ENCODE peak calls at places on chromosome 10, in four cellular contexts. One of them, this sample, is unnamed.

GRCh38 chr10:130455111-130455695 is 319.0 kb downstream of the GLRX3 start:
- DNase-seq in lower lobe of right lung: no peak
- DNase-seq in transverse colon: no peak
- DNase-seq in right atrium auricular region: peak; percentile 18
- DNase-seq in this sample: no peak

GRCh38 chr10:101287183-101287830 is 58.0 kb upstream of the LBX1 start:
- DNase-seq in lower lobe of right lung: no peak
- DNase-seq in transverse colon: no peak
- DNase-seq in right atrium auricular region: no peak
- DNase-seq in this sample: no peak

GRCh38 chr10:3045471-3046209 is 21.7 kb upstream of the PFKP start:
- DNase-seq in lower lobe of right lung: peak; percentile 78
- DNase-seq in transverse colon: peak; percentile 37
- DNase-seq in right atrium auricular region: no peak
- DNase-seq in this sample: no peak

GRCh38 chr10:18594574-18595156 is 56.7 kb downstream of the NSUN6 start:
- DNase-seq in lower lobe of right lung: no peak
- DNase-seq in transverse colon: peak; percentile 11
- DNase-seq in right atrium auricular region: no peak
- DNase-seq in this sample: no peak

GRCh38 chr10:79298403-79299244 is 48.6 kb upstream of the PPIF start:
- DNase-seq in lower lobe of right lung: no peak
- DNase-seq in transverse colon: peak; percentile 70
- DNase-seq in right atrium auricular region: peak; percentile 82
- DNase-seq in this sample: no peak

GRCh38 chr10:110456046-110456445 is 41.7 kb upstream of the DUSP5 start:
- DNase-seq in lower lobe of right lung: no peak
- DNase-seq in transverse colon: peak; percentile 32
- DNase-seq in right atrium auricular region: no peak
- DNase-seq in this sample: no peak

GRCh38 chr10:47058303-47058702 is 147.1 kb downstream of the PTPN20 start:
- DNase-seq in lower lobe of right lung: no peak
- DNase-seq in transverse colon: no peak
- DNase-seq in right atrium auricular region: no peak
- DNase-seq in this sample: no peak

GRCh38 chr10:28284126-28284525 is 18.7 kb downstream of the MPP7 start:
- DNase-seq in lower lobe of right lung: no peak
- DNase-seq in transverse colon: no peak
- DNase-seq in right atrium auricular region: no peak
- DNase-seq in this sample: no peak

GRCh38 chr10:111384556-111384955 is 307.7 kb downstream of the ADRA2A start:
- DNase-seq in lower lobe of right lung: no peak
- DNase-seq in transverse colon: no peak
- DNase-seq in right atrium auricular region: no peak
- DNase-seq in this sample: no peak

GRCh38 chr10:101080933-101081546 is 19.3 kb downstream of the KAZALD1 start:
- DNase-seq in lower lobe of right lung: no peak
- DNase-seq in transverse colon: no peak
- DNase-seq in right atrium auricular region: no peak
- DNase-seq in this sample: no peak

GRCh38 chr10:79886345-79886744 is 59.8 kb downstream of the NUTM2E start:
- DNase-seq in lower lobe of right lung: no peak
- DNase-seq in transverse colon: no peak
- DNase-seq in right atrium auricular region: no peak
- DNase-seq in this sample: no peak

GRCh38 chr10:13660545-13660920 is 73.8 kb downstream of the PRPF18 start:
- DNase-seq in lower lobe of right lung: no peak
- DNase-seq in transverse colon: no peak
- DNase-seq in right atrium auricular region: no peak
- DNase-seq in this sample: no peak

GRCh38 chr10:7572435-7572834 is 94.3 kb downstream of the ITIH5 start:
- DNase-seq in lower lobe of right lung: no peak
- DNase-seq in transverse colon: no peak
- DNase-seq in right atrium auricular region: no peak
- DNase-seq in this sample: no peak

GRCh38 chr10:31929986-31930675 is 1.5 kb upstream of the ARHGAP12 start:
- DNase-seq in lower lobe of right lung: no peak
- DNase-seq in transverse colon: no peak
- DNase-seq in right atrium auricular region: no peak
- DNase-seq in this sample: peak; percentile 72

GRCh38 chr10:62728479-62728878 is 76.0 kb upstream of the ADO start:
- DNase-seq in lower lobe of right lung: peak; percentile 55
- DNase-seq in transverse colon: no peak
- DNase-seq in right atrium auricular region: no peak
- DNase-seq in this sample: no peak

GRCh38 chr10:4662576-4663161 is 163.3 kb upstream of the AKR1E2 start:
- DNase-seq in lower lobe of right lung: no peak
- DNase-seq in transverse colon: no peak
- DNase-seq in right atrium auricular region: no peak
- DNase-seq in this sample: no peak

GRCh38 chr10:46293832-46294640 is 7.2 kb downstream of the ANTXRL start:
- DNase-seq in lower lobe of right lung: no peak
- DNase-seq in transverse colon: peak; percentile 15
- DNase-seq in right atrium auricular region: no peak
- DNase-seq in this sample: no peak

GRCh38 chr10:117004238-117004626 is 755 bp downstream of the SHTN1 start:
- DNase-seq in lower lobe of right lung: no peak
- DNase-seq in transverse colon: no peak
- DNase-seq in right atrium auricular region: no peak
- DNase-seq in this sample: no peak

GRCh38 chr10:33209777-33210176 is 124.7 kb downstream of the NRP1 start:
- DNase-seq in lower lobe of right lung: no peak
- DNase-seq in transverse colon: no peak
- DNase-seq in right atrium auricular region: no peak
- DNase-seq in this sample: no peak

GRCh38 chr10:78511324-78512204 is 477.9 kb downstream of the RPS24 start:
- DNase-seq in lower lobe of right lung: no peak
- DNase-seq in transverse colon: no peak
- DNase-seq in right atrium auricular region: no peak
- DNase-seq in this sample: no peak

GRCh38 chr10:133258066-133258817 is 18.4 kb downstream of the ADAM8 start:
- DNase-seq in lower lobe of right lung: peak; percentile 82
- DNase-seq in transverse colon: peak; percentile 67
- DNase-seq in right atrium auricular region: no peak
- DNase-seq in this sample: no peak

GRCh38 chr10:121524138-121524817 is 74.0 kb downstream of the FGFR2 start:
- DNase-seq in lower lobe of right lung: no peak
- DNase-seq in transverse colon: no peak
- DNase-seq in right atrium auricular region: no peak
- DNase-seq in this sample: no peak

GRCh38 chr10:31962826-31963597 is 34.4 kb upstream of the ARHGAP12 start:
- DNase-seq in lower lobe of right lung: no peak
- DNase-seq in transverse colon: no peak
- DNase-seq in right atrium auricular region: no peak
- DNase-seq in this sample: no peak

GRCh38 chr10:119022846-119023552 is 6.5 kb upstream of the NANOS1 start:
- DNase-seq in lower lobe of right lung: no peak
- DNase-seq in transverse colon: no peak
- DNase-seq in right atrium auricular region: no peak
- DNase-seq in this sample: no peak

GRCh38 chr10:70115948-70116682 is 16.5 kb downstream of the AIFM2 start:
- DNase-seq in lower lobe of right lung: no peak
- DNase-seq in transverse colon: peak; percentile 70
- DNase-seq in right atrium auricular region: no peak
- DNase-seq in this sample: peak; percentile 57

GRCh38 chr10:8405551-8405950 is 351.1 kb downstream of the GATA3 start:
- DNase-seq in lower lobe of right lung: no peak
- DNase-seq in transverse colon: no peak
- DNase-seq in right atrium auricular region: no peak
- DNase-seq in this sample: no peak

GRCh38 chr10:49426490-49427360 is 30.8 kb upstream of the DRGX start:
- DNase-seq in lower lobe of right lung: no peak
- DNase-seq in transverse colon: no peak
- DNase-seq in right atrium auricular region: no peak
- DNase-seq in this sample: no peak

GRCh38 chr10:29199344-29199743 is 89.5 kb upstream of the LYZL1 start:
- DNase-seq in lower lobe of right lung: no peak
- DNase-seq in transverse colon: no peak
- DNase-seq in right atrium auricular region: no peak
- DNase-seq in this sample: no peak

GRCh38 chr10:119268871-119269506 is 61.6 kb downstream of the GRK5 start:
- DNase-seq in lower lobe of right lung: no peak
- DNase-seq in transverse colon: no peak
- DNase-seq in right atrium auricular region: no peak
- DNase-seq in this sample: peak; percentile 95

GRCh38 chr10:105952153-105952552 is 1212.4 kb downstream of the SORCS1 start:
- DNase-seq in lower lobe of right lung: peak; percentile 44
- DNase-seq in transverse colon: no peak
- DNase-seq in right atrium auricular region: no peak
- DNase-seq in this sample: no peak

GRCh38 chr10:106930751-106931150 is 233.8 kb downstream of the SORCS1 start:
- DNase-seq in lower lobe of right lung: no peak
- DNase-seq in transverse colon: no peak
- DNase-seq in right atrium auricular region: no peak
- DNase-seq in this sample: no peak

GRCh38 chr10:60704480-60704879 is 73.8 kb upstream of the CDK1 start:
- DNase-seq in lower lobe of right lung: no peak
- DNase-seq in transverse colon: no peak
- DNase-seq in right atrium auricular region: no peak
- DNase-seq in this sample: no peak

GRCh38 chr10:17609523-17610079 is 7.6 kb downstream of the HACD1 start:
- DNase-seq in lower lobe of right lung: no peak
- DNase-seq in transverse colon: no peak
- DNase-seq in right atrium auricular region: no peak
- DNase-seq in this sample: no peak

DNA sequence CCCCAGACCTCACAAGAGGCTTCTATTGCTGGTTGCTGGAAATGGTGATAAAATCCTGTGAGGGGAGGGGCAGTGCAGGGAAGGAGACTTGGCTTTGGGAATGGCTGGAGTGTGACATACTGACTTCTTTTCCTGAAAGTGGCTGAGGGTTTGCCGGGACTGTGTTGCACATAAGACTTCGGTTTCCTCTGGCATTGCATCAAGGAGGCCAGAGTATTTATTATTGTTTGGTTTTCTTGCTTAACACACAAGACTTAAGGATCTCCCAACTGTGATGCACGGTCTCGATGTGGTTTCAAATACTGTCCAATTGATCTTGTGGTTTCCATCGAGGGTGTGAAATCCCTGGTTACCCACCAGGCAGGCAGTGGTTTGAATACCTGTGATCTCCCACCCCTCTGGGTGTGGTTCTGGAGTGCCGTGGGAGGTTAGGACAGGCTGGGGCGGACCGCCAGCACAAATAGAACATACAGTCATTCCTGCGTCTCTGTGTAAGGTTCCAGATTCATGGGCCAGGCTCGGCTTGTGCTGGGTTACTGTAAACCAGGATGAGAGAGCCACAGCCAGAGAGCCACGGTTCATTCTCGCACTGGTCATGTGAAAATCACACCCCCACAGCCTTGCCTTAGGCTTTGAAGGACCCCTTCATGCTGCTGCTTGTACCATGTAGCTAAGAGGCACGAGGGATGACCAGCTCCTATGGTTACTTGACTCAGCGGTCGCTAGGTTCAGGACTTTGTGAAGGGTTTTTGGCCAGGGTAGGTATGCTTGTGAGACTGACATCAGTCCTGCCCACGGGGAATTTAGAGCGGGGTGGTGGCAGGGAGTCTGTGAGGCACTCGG is 39.2 kb downstream of the WBP1L start:
- DNase-seq in lower lobe of right lung: peak; percentile 77
- DNase-seq in transverse colon: peak; percentile 44
- DNase-seq in right atrium auricular region: peak; percentile 92
- DNase-seq in this sample: no peak
- H3K4me1 ChIP-seq in lower lobe of right lung: peaks cover 91% of the 10 kb centered on the region
- H3K4me1 ChIP-seq in transverse colon: peaks cover 16% of the 10 kb centered on the region
- H3K4me1 ChIP-seq in right atrium auricular region: peaks cover 95% of the 10 kb centered on the region
- H3K4me1 ChIP-seq in this sample: peaks cover 36% of the 10 kb centered on the region

DNA sequence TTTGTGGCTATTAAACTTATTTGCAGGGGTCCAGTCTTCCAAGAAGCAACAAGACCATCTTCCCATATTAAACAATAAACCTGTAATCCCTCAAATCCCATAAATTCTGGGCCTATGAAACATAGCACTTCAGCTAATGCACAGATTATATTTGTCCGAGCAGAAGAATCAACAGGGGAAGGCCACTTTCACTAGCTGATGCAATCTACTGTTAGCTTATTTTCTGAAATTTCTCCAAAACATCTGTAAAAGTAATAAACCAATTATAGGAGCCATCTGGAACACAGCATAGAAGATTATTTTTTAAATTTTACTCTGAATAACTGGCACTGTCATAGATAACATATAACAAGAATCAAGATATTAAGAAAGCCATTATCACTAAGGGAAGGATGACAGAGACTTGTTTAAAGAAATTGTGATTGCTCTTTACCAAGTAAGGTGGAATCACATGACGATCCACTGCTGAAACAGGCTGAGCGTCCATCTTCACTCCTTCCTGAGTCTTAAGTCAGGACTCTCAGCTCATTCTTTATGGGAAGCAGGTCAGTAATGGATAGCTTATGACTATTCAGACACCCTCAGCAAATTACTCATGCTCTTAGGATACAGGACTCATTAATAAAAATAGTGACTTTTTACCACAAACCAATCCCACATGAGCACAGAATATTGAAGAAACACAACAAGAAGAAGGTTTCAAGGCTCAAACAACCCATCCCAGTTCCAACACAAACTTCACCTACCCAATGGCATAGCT is 719.5 kb downstream of the XPNPEP1 start:
- DNase-seq in lower lobe of right lung: no peak
- DNase-seq in transverse colon: no peak
- DNase-seq in right atrium auricular region: no peak
- DNase-seq in this sample: no peak
- H3K9me3 ChIP-seq in lower lobe of right lung: no peaks in the 10 kb centered on the region
- H3K9me3 ChIP-seq in transverse colon: no peaks in the 10 kb centered on the region
- H3K9me3 ChIP-seq in right atrium auricular region: no peaks in the 10 kb centered on the region
- H3K9me3 ChIP-seq in this sample: no peaks in the 10 kb centered on the region

DNA sequence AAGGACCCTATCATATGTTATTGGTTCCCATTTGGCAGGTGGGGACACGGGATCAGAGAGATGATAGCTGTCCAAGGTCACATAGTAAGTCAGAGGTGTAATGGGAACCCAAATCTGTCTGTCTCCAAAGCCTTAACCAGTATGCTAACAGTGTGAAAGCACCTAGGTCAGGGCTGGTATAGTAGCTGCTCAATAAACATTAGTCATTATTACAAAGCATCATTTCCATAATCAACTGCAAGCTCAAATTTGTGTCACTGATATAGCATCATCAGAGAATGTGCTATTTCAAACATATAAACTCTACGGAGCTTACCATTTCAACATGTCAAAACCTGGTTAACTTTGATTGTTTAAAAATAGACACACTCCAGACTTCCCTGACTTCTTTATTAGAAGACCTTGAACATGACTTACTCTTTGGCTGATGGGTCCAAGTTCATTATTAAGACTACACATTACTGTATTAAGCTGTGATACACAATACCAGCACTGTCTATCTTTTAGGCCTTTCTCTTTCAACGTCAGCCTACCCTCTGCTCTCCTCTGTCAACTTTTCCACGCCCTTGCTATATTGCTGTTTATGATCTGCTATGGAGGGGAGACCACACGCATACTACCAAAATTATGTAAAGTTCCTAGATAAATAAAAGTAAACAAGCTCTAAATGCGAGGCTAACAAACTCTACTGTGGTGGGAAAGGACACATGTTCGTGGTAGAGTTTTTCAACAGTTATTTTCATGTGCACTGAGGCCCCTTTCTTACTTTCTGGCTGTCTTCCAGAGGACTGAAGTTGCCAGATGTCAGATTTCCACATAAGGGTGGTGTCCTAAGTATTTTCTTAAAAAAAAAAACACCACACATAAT is 33.6 kb downstream of the DNMBP start:
- DNase-seq in lower lobe of right lung: no peak
- DNase-seq in transverse colon: no peak
- DNase-seq in right atrium auricular region: no peak
- DNase-seq in this sample: no peak
- H3K4me3 ChIP-seq in lower lobe of right lung: no peak overlapping the region
- H3K4me3 ChIP-seq in transverse colon: no peak overlapping the region
- H3K4me3 ChIP-seq in right atrium auricular region: no peak overlapping the region
- H3K4me3 ChIP-seq in this sample: no peak overlapping the region

GRCh38 chr10:114855776-114856543 is 34.4 kb downstream of the FHIP2A start:
- DNase-seq in lower lobe of right lung: no peak
- DNase-seq in transverse colon: no peak
- DNase-seq in right atrium auricular region: no peak
- DNase-seq in this sample: peak; percentile 13
- H3K4me1 ChIP-seq in lower lobe of right lung: no peaks in the 10 kb centered on the region
- H3K4me1 ChIP-seq in transverse colon: no peaks in the 10 kb centered on the region
- H3K4me1 ChIP-seq in right atrium auricular region: peaks cover 10% of the 10 kb centered on the region
- H3K4me1 ChIP-seq in this sample: peaks cover 21% of the 10 kb centered on the region

This sample was measured in CD4-positive, alpha-beta memory T cell.